ENCODE peak calls at places on chromosomes 12 and 14, in nine cellular contexts. One of them, this sample, is unnamed.

GRCh38 chr14:31926123-31926522 is 151.0 kb upstream of the ARHGAP5 start:
- DNase-seq in body of pancreas: no peak
- DNase-seq in left ventricle myocardium inferior: no peak
- DNase-seq in transverse colon: no peak
- DNase-seq in GM23338: peak; percentile 79
- DNase-seq in Peyer's patch: no peak
- DNase-seq in WERI-Rb-1: no peak
- DNase-seq in tibial artery: no peak
- DNase-seq in K562: peak; percentile 35
- DNase-seq in this sample: no peak

GRCh38 chr14:97380539-97380941 is 583.4 kb downstream of the VRK1 start:
- DNase-seq in K562: no peak
- DNase-seq in tibial artery: no peak
- DNase-seq in transverse colon: no peak
- DNase-seq in left ventricle myocardium inferior: no peak
- DNase-seq in WERI-Rb-1: no peak
- DNase-seq in GM23338: no peak
- DNase-seq in body of pancreas: no peak
- DNase-seq in Peyer's patch: no peak
- DNase-seq in this sample: no peak

GRCh38 chr12:8890313-8891084 is 23.8 kb upstream of the PHC1 start:
- DNase-seq in left ventricle myocardium inferior: no peak
- DNase-seq in tibial artery: no peak
- DNase-seq in WERI-Rb-1: peak; percentile 39
- DNase-seq in Peyer's patch: no peak
- DNase-seq in body of pancreas: peak; percentile 32
- DNase-seq in transverse colon: peak; percentile 49
- DNase-seq in GM23338: peak; percentile 82
- DNase-seq in K562: peak; percentile 73
- DNase-seq in this sample: no peak

GRCh38 chr14:68408680-68409079 is 384.2 kb downstream of the ZFP36L1 start:
- DNase-seq in K562: no peak
- DNase-seq in body of pancreas: no peak
- DNase-seq in Peyer's patch: no peak
- DNase-seq in GM23338: no peak
- DNase-seq in transverse colon: no peak
- DNase-seq in left ventricle myocardium inferior: no peak
- DNase-seq in WERI-Rb-1: no peak
- DNase-seq in tibial artery: no peak
- DNase-seq in this sample: no peak

GRCh38 chr12:113299619-113300237 is 35.2 kb downstream of the SLC8B1 start:
- DNase-seq in K562: peak; percentile 79
- DNase-seq in WERI-Rb-1: peak; percentile 26
- DNase-seq in body of pancreas: peak; percentile 62
- DNase-seq in GM23338: peak; percentile 53
- DNase-seq in tibial artery: peak; percentile 90
- DNase-seq in Peyer's patch: no peak
- DNase-seq in transverse colon: peak; percentile 30
- DNase-seq in left ventricle myocardium inferior: peak; percentile 72
- DNase-seq in this sample: peak; percentile 93

GRCh38 chr12:119940881-119941280 is 48.2 kb upstream of the BICDL1 start:
- DNase-seq in left ventricle myocardium inferior: no peak
- DNase-seq in K562: no peak
- DNase-seq in body of pancreas: no peak
- DNase-seq in Peyer's patch: no peak
- DNase-seq in GM23338: peak; percentile 24
- DNase-seq in transverse colon: no peak
- DNase-seq in tibial artery: no peak
- DNase-seq in WERI-Rb-1: no peak
- DNase-seq in this sample: no peak

GRCh38 chr12:128531153-128531552 is 264.2 kb downstream of the TMEM132C start:
- DNase-seq in left ventricle myocardium inferior: no peak
- DNase-seq in Peyer's patch: no peak
- DNase-seq in tibial artery: no peak
- DNase-seq in transverse colon: no peak
- DNase-seq in K562: no peak
- DNase-seq in body of pancreas: no peak
- DNase-seq in WERI-Rb-1: peak; percentile 21
- DNase-seq in GM23338: no peak
- DNase-seq in this sample: no peak

GRCh38 chr12:47216150-47216677 is 136.5 kb upstream of the AMIGO2 start:
- DNase-seq in K562: no peak
- DNase-seq in left ventricle myocardium inferior: peak; percentile 24
- DNase-seq in GM23338: no peak
- DNase-seq in Peyer's patch: no peak
- DNase-seq in transverse colon: peak; percentile 59
- DNase-seq in tibial artery: no peak
- DNase-seq in body of pancreas: peak; percentile 61
- DNase-seq in WERI-Rb-1: no peak
- DNase-seq in this sample: no peak

GRCh38 chr12:75959506-75959905 is 72.1 kb downstream of the PHLDA1 start:
- DNase-seq in body of pancreas: no peak
- DNase-seq in left ventricle myocardium inferior: no peak
- DNase-seq in tibial artery: no peak
- DNase-seq in transverse colon: no peak
- DNase-seq in WERI-Rb-1: no peak
- DNase-seq in Peyer's patch: no peak
- DNase-seq in K562: no peak
- DNase-seq in GM23338: no peak
- DNase-seq in this sample: no peak

GRCh38 chr12:119090865-119091264 is 87.9 kb upstream of the HSPB8 start:
- DNase-seq in tibial artery: no peak
- DNase-seq in transverse colon: no peak
- DNase-seq in WERI-Rb-1: no peak
- DNase-seq in GM23338: no peak
- DNase-seq in body of pancreas: no peak
- DNase-seq in K562: no peak
- DNase-seq in left ventricle myocardium inferior: no peak
- DNase-seq in Peyer's patch: no peak
- DNase-seq in this sample: no peak

GRCh38 chr12:43357141-43357540 is 194.9 kb downstream of the ADAMTS20 start:
- DNase-seq in WERI-Rb-1: no peak
- DNase-seq in Peyer's patch: no peak
- DNase-seq in GM23338: no peak
- DNase-seq in left ventricle myocardium inferior: no peak
- DNase-seq in K562: no peak
- DNase-seq in transverse colon: no peak
- DNase-seq in body of pancreas: no peak
- DNase-seq in tibial artery: no peak
- DNase-seq in this sample: no peak

GRCh38 chr12:115095073-115095748 is 411.2 kb upstream of the TBX3 start:
- DNase-seq in WERI-Rb-1: no peak
- DNase-seq in K562: no peak
- DNase-seq in left ventricle myocardium inferior: no peak
- DNase-seq in transverse colon: no peak
- DNase-seq in body of pancreas: no peak
- DNase-seq in tibial artery: no peak
- DNase-seq in GM23338: no peak
- DNase-seq in Peyer's patch: no peak
- DNase-seq in this sample: no peak

GRCh38 chr12:122227341-122227740 is 1.5 kb upstream of the DIABLO start:
- DNase-seq in WERI-Rb-1: no peak
- DNase-seq in Peyer's patch: no peak
- DNase-seq in transverse colon: no peak
- DNase-seq in left ventricle myocardium inferior: no peak
- DNase-seq in GM23338: no peak
- DNase-seq in body of pancreas: no peak
- DNase-seq in K562: no peak
- DNase-seq in tibial artery: no peak
- DNase-seq in this sample: no peak

GRCh38 chr12:93571854-93572711 is at the start of gene SOCS2:
- DNase-seq in GM23338: peak; percentile 77
- DNase-seq in K562: peak; percentile 60
- DNase-seq in transverse colon: peak; percentile 58
- DNase-seq in WERI-Rb-1: peak; percentile 56
- DNase-seq in body of pancreas: peak; percentile 19
- DNase-seq in tibial artery: peak; percentile 70
- DNase-seq in Peyer's patch: peak; percentile 74
- DNase-seq in left ventricle myocardium inferior: peak; percentile 38
- DNase-seq in this sample: no peak

GRCh38 chr12:93572712-93573551 is 457 bp downstream of the SOCS2 start:
- DNase-seq in left ventricle myocardium inferior: peak; percentile 32
- DNase-seq in Peyer's patch: peak; percentile 65
- DNase-seq in K562: no peak
- DNase-seq in body of pancreas: no peak
- DNase-seq in transverse colon: peak; percentile 41
- DNase-seq in WERI-Rb-1: no peak
- DNase-seq in tibial artery: peak; percentile 72
- DNase-seq in GM23338: peak; percentile 79
- DNase-seq in this sample: no peak

GRCh38 chr12:93569656-93570551 is 2.6 kb upstream of the SOCS2 start:
- DNase-seq in GM23338: peak; percentile 97
- DNase-seq in body of pancreas: peak; percentile 89
- DNase-seq in transverse colon: peak; percentile 90
- DNase-seq in left ventricle myocardium inferior: peak; percentile 89
- DNase-seq in WERI-Rb-1: peak; percentile 88
- DNase-seq in tibial artery: peak; percentile 94
- DNase-seq in Peyer's patch: peak; percentile 91
- DNase-seq in K562: peak; percentile 92
- DNase-seq in this sample: peak; percentile 91

GRCh38 chr12:93570552-93571359 is 1.7 kb upstream of the SOCS2 start:
- DNase-seq in Peyer's patch: peak; percentile 97
- DNase-seq in transverse colon: peak; percentile 96
- DNase-seq in body of pancreas: peak; percentile 95
- DNase-seq in WERI-Rb-1: peak; percentile 91
- DNase-seq in K562: peak; percentile 95
- DNase-seq in left ventricle myocardium inferior: peak; percentile 95
- DNase-seq in GM23338: peak; percentile 97
- DNase-seq in tibial artery: peak; percentile 97
- DNase-seq in this sample: peak; percentile 97

GRCh38 chr12:93571360-93571853 is 1.1 kb upstream of the SOCS2 start:
- DNase-seq in WERI-Rb-1: peak; percentile 93
- DNase-seq in Peyer's patch: peak; percentile 85
- DNase-seq in K562: peak; percentile 84
- DNase-seq in left ventricle myocardium inferior: peak; percentile 78
- DNase-seq in GM23338: peak; percentile 85
- DNase-seq in body of pancreas: peak; percentile 62
- DNase-seq in transverse colon: peak; percentile 78
- DNase-seq in tibial artery: peak; percentile 84
- DNase-seq in this sample: peak; percentile 61
- TF ChIP-seq CTCF in WERI-Rb-1: peak; percentile 62
- TF ChIP-seq CTCF in Peyer's patch: no peak
- TF ChIP-seq CTCF in K562: peak; percentile 57
- TF ChIP-seq CTCF in left ventricle myocardium inferior: peak; percentile 36
- TF ChIP-seq CTCF in GM23338: peak; percentile 35
- TF ChIP-seq CTCF in body of pancreas: no peak
- TF ChIP-seq CTCF in transverse colon: no peak
- TF ChIP-seq CTCF in tibial artery: no peak
- TF ChIP-seq CTCF in this sample: no peak

GRCh38 chr12:45377815-45378214 is 161.9 kb downstream of the ANO6 start:
- DNase-seq in K562: no peak
- DNase-seq in transverse colon: no peak
- DNase-seq in Peyer's patch: no peak
- DNase-seq in WERI-Rb-1: no peak
- DNase-seq in GM23338: no peak
- DNase-seq in tibial artery: no peak
- DNase-seq in left ventricle myocardium inferior: no peak
- DNase-seq in body of pancreas: no peak
- DNase-seq in this sample: no peak

GRCh38 chr12:45379261-45379660 is 163.4 kb downstream of the ANO6 start:
- DNase-seq in GM23338: no peak
- DNase-seq in WERI-Rb-1: no peak
- DNase-seq in left ventricle myocardium inferior: no peak
- DNase-seq in body of pancreas: no peak
- DNase-seq in transverse colon: no peak
- DNase-seq in Peyer's patch: no peak
- DNase-seq in K562: no peak
- DNase-seq in tibial artery: no peak
- DNase-seq in this sample: no peak

DNA sequence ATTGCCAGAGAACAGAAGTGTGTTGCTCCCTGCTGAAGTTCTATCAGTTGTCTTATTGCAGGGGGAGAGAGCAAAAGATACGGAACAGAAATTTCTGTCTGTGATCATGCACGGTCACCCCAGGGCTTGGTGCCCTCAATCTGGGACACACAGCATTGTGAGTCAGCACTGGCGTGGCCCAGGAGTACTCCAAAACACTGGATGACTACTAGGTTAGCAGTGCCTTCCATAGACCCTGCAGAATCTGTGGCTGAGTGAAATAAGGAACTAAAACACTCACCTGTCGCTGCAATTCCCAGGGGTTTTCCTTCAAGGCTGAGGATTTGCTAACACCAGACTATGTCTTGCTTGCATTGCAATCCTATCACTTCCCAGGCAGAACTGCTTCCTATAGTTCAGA is 165.5 kb downstream of the ANO6 start:
- DNase-seq in left ventricle myocardium inferior: no peak
- DNase-seq in Peyer's patch: no peak
- DNase-seq in WERI-Rb-1: no peak
- DNase-seq in tibial artery: no peak
- DNase-seq in GM23338: no peak
- DNase-seq in body of pancreas: no peak
- DNase-seq in K562: no peak
- DNase-seq in transverse colon: no peak
- DNase-seq in this sample: no peak
- H3K36me3 ChIP-seq in left ventricle myocardium inferior: peaks cover 82% of the 10 kb centered on the region
- H3K36me3 ChIP-seq in Peyer's patch: peaks cover 37% of the 10 kb centered on the region
- H3K36me3 ChIP-seq in WERI-Rb-1: peaks cover 2% of the 10 kb centered on the region
- H3K36me3 ChIP-seq in tibial artery: peaks cover 64% of the 10 kb centered on the region
- H3K36me3 ChIP-seq in GM23338: peaks cover 13% of the 10 kb centered on the region
- H3K36me3 ChIP-seq in body of pancreas: no peaks in the 10 kb centered on the region
- H3K36me3 ChIP-seq in K562: peaks cover 17% of the 10 kb centered on the region
- H3K36me3 ChIP-seq in transverse colon: no peaks in the 10 kb centered on the region
- H3K36me3 ChIP-seq in this sample: peaks cover 66% of the 10 kb centered on the region

GRCh38 chr12:124388038-124388676 is 93.3 kb downstream of the RFLNA start:
- DNase-seq in transverse colon: no peak
- DNase-seq in left ventricle myocardium inferior: no peak
- DNase-seq in body of pancreas: no peak
- DNase-seq in WERI-Rb-1: no peak
- DNase-seq in GM23338: no peak
- DNase-seq in K562: no peak
- DNase-seq in Peyer's patch: no peak
- DNase-seq in tibial artery: no peak
- DNase-seq in this sample: no peak
- H3K4me3 ChIP-seq in transverse colon: peak overlapping the region; percentile 25
- H3K4me3 ChIP-seq in left ventricle myocardium inferior: peak overlapping the region; percentile 79
- H3K4me3 ChIP-seq in body of pancreas: peak overlapping the region; percentile 59
- H3K4me3 ChIP-seq in WERI-Rb-1: no peak overlapping the region
- H3K4me3 ChIP-seq in GM23338: peak overlapping the region; percentile 57
- H3K4me3 ChIP-seq in K562: no peak overlapping the region
- H3K4me3 ChIP-seq in Peyer's patch: peak overlapping the region; percentile 63
- H3K4me3 ChIP-seq in tibial artery: peak overlapping the region; percentile 59
- H3K4me3 ChIP-seq in this sample: peak overlapping the region; percentile 55

DNA sequence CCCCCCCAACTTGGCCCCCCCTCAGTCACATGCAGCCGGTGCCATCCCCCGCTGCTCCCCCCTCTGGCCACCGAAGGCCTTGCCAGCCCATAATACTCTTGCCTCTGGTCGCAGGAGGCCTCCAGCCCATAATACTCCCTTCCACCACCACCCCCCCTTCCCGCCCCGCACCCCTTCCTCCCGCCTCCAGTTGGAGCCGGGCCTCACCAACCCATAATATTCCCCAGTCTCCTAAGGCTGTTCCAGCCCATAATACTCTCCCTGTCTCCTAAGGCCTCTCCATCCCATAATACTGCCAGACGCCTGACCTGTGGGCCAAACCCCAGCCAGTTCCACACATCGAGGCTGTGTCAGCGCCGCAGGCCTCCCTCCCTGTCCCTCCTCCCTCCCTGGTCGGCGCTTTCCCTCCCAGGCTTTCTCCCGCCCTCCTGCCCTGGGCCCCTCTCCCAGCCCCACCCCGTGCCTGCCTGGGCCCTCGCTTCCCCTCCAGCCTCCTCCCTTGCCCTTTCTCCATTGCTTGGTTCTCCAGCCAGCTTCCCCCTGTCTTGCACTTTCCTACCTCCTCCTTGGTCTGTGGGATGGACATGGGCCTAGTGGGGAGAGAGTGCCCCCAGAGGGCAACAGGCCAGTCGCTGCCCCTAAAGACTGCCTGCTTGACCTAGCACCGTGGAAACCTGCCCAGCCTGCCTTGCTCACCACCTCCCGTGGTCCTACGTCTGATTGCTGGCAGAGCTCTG is 6.8 kb upstream of the CHD4 start:
- DNase-seq in left ventricle myocardium inferior: peak; percentile 89
- DNase-seq in tibial artery: peak; percentile 98
- DNase-seq in K562: peak; percentile 90
- DNase-seq in body of pancreas: peak; percentile 94
- DNase-seq in transverse colon: peak; percentile 90
- DNase-seq in Peyer's patch: peak; percentile 90
- DNase-seq in GM23338: peak; percentile 95
- DNase-seq in WERI-Rb-1: peak; percentile 96
- DNase-seq in this sample: peak; percentile 87
- TF ChIP-seq CTCF in left ventricle myocardium inferior: no peak
- TF ChIP-seq CTCF in tibial artery: no peak
- TF ChIP-seq CTCF in K562: peak; percentile 24
- TF ChIP-seq CTCF in body of pancreas: no peak
- TF ChIP-seq CTCF in transverse colon: no peak
- TF ChIP-seq CTCF in Peyer's patch: no peak
- TF ChIP-seq CTCF in GM23338: peak; percentile 42
- TF ChIP-seq CTCF in WERI-Rb-1: peak; percentile 51
- TF ChIP-seq CTCF in this sample: no peak